ENCODE peak calls at places on chromosomes 1 and 21, in six cellular contexts. E is SK-N-SH, T is left lung, H is cardiac muscle cell, W is PC-3, L is mammary epithelial cell. U is an unnamed sample.

GRCh38 chr1:22189619-22190018 is 46.7 kb upstream of the WNT4 start:
- DNase-seq in E (no peak), T (no peak), H (no peak), W (no peak), L (no peak), U (no peak)

GRCh38 chr1:32364836-32365235 is 2.5 kb downstream of the TSSK3 start:
- DNase-seq in E (no peak), T (peak; percentile 23), H (no peak), W (no peak), L (no peak), U (no peak)

GRCh38 chr21:42558368-42558767 is 44.7 kb downstream of the SLC37A1 start:
- DNase-seq in E (no peak), T (no peak), H (no peak), W (no peak), L (no peak), U (no peak)

GRCh38 chr1:9435854-9436253 is 103.4 kb upstream of the SLC25A33 start:
- DNase-seq in E (no peak), T (no peak), H (no peak), W (no peak), L (no peak), U (no peak)

GRCh38 chr1:36384542-36385409 is 948 bp downstream of the STK40 start:
- DNase-seq in E (peak; percentile 41), T (peak; percentile 94), H (peak; percentile 59), W (peak; percentile 79), L (peak; percentile 78), U (peak; percentile 81)

GRCh38 chr1:59367269-59368006 is 70.5 kb downstream of the FGGY start:
- DNase-seq in E (no peak), T (no peak), H (no peak), W (no peak), L (peak; percentile 62), U (peak; percentile 76)

GRCh38 chr1:30847358-30847972 is 61.1 kb downstream of the SDC3 start:
- DNase-seq in E (no peak), T (peak; percentile 84), H (no peak), W (no peak), L (peak; percentile 85), U (peak; percentile 95)

GRCh38 chr1:57024855-57025254 is 59.0 kb upstream of the C8B start:
- DNase-seq in E (no peak), T (peak; percentile 53), H (no peak), W (no peak), L (no peak), U (peak; percentile 32)

GRCh38 chr1:48203287-48203900 is 19.1 kb upstream of the SLC5A9 start:
- DNase-seq in E (peak; percentile 61), T (no peak), H (peak; percentile 49), W (peak; percentile 77), L (peak; percentile 48), U (no peak)

GRCh38 chr1:79497193-79497773 is 490.8 kb upstream of the ADGRL4 start:
- DNase-seq in E (peak; percentile 42), T (no peak), H (peak; percentile 46), W (peak; percentile 66), L (peak; percentile 6), U (no peak)

GRCh38 chr1:184512724-184513123 is 125.9 kb downstream of the C1orf21 start:
- DNase-seq in E (no peak), T (peak; percentile 44), H (no peak), W (no peak), L (no peak), U (no peak)
- H3K27ac ChIP-seq in E (no peak overlapping the region), T (no peak overlapping the region), H (no peak overlapping the region), W (no peak overlapping the region), L (no peak overlapping the region), U (no peak overlapping the region)

DNA sequence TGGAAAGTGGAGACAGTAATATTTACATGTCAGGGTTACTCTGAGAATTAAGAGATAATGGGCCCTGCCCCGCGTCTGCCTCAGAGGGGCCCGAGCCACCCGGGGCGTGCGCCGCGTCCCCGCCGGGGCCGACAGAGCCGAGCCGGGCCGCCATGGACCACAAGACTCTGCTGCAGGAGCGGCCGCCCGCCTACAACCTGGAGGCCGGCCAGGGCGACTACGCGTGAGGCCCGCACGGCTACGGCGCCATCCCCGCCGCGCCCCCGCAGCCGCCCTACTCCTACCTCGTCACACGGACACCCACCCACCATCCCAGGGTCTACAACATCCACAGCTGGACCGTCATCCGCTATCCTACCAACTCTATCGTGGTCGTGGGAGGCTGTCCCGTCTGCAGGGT is 35.1 kb upstream of the LRRC39 start:
- DNase-seq in E (no peak), T (peak; percentile 73), H (no peak), W (no peak), L (no peak), U (peak; percentile 41)
- H3K4me3 ChIP-seq in E (no peak overlapping the region), T (no peak overlapping the region), H (no peak overlapping the region), W (no peak overlapping the region), L (no peak overlapping the region), U (no peak overlapping the region)

GRCh38 chr1:3074297-3074741 is 5.3 kb downstream of the PRDM16 start:
- DNase-seq in E (no peak), T (peak; percentile 67), H (peak; percentile 33), W (no peak), L (no peak), U (no peak)

GRCh38 chr1:3074800-3075199 is 5.8 kb downstream of the PRDM16 start:
- DNase-seq in E (no peak), T (peak; percentile 77), H (no peak), W (no peak), L (no peak), U (peak; percentile 42)

GRCh38 chr1:3072948-3073519 is 4.0 kb downstream of the PRDM16 start:
- DNase-seq in E (no peak), T (no peak), H (peak; percentile 24), W (no peak), L (no peak), U (peak; percentile 35)

GRCh38 chr1:3072178-3072947 is 3.4 kb downstream of the PRDM16 start:
- DNase-seq in E (no peak), T (peak; percentile 76), H (peak; percentile 45), W (no peak), L (no peak), U (peak; percentile 45)

GRCh38 chr1:3073520-3074296 is 4.7 kb downstream of the PRDM16 start:
- DNase-seq in E (no peak), T (peak; percentile 77), H (peak; percentile 49), W (no peak), L (no peak), U (peak; percentile 47)
- H3K27me3 ChIP-seq in E (peaks cover 69% of the 10 kb centered on the region), T (peaks cover 97% of the 10 kb centered on the region), H (peaks cover 54% of the 10 kb centered on the region), W (peaks cover 80% of the 10 kb centered on the region), L (peaks cover 20% of the 10 kb centered on the region), U (no peaks in the 10 kb centered on the region)

DNA sequence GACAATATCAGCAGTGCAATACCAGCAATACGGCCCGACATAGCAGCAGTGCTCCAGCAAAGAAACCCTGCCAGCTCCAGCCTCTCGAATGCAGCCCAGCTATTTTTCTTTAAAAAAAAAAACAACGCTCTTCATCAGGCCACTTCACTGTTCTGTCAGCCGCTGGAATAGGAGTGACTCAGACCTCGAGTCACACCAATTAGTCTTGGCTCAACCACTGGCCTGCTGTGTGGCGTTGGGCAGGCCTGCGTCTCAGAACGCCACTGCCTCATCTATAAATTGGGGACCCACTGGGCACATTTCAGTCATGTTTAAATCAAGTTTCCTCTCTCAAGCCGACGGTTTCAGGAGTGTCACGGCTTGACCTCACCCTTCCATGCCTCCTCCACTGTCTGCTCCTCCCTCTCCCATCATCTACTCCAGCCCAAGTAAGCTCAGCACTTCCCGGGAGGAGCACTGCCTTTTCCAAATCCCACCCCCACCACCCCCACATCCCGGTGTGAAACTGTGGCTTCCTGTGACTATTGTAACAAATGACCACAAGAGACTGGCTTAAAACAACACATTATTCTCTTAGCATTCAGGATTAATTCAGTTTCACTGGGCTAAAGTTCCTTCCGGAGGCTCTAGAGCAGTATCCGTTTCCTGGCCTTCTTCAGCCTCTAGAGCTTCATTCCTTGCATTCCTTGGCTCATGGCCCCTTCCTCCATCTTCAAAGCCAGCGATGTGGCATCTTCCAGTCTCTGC is 71.9 kb upstream of the EFHD2 start:
- DNase-seq in E (no peak), T (no peak), H (no peak), W (peak; percentile 87), L (peak; percentile 72), U (no peak)
- H3K27ac ChIP-seq in E (no peak overlapping the region), T (no peak overlapping the region), H (no peak overlapping the region), W (peak overlapping the region; percentile 73), L (no peak overlapping the region), U (peak overlapping the region; percentile 83)

DNA sequence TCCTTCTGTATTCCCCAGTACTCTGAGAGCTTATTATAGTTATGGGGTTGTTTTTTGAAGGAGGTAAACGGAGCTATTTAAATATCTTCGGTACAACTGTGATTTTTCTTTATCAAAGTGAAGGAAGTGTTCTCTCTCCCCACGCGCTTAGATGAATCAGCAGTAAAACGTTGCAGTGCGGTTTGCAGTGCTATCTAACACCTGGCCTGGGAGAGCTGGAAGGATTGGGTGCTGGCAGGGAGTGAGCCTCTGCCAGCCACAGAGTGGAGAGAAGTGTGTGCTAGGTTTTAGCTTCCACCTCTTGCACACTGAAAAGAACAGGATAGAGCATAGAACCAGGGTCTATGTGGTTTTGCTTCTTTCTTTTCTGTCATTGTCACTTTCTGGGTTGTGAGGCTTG is 165.9 kb downstream of the SDCCAG8 start:
- DNase-seq in E (peak; percentile 57), T (peak; percentile 40), H (peak; percentile 41), W (peak; percentile 93), L (no peak), U (peak; percentile 58)
- H3K4me3 ChIP-seq in E (peak overlapping the region; percentile 9), T (no peak overlapping the region), H (no peak overlapping the region), W (peak overlapping the region; percentile 60), L (no peak overlapping the region), U (no peak overlapping the region)

DNA sequence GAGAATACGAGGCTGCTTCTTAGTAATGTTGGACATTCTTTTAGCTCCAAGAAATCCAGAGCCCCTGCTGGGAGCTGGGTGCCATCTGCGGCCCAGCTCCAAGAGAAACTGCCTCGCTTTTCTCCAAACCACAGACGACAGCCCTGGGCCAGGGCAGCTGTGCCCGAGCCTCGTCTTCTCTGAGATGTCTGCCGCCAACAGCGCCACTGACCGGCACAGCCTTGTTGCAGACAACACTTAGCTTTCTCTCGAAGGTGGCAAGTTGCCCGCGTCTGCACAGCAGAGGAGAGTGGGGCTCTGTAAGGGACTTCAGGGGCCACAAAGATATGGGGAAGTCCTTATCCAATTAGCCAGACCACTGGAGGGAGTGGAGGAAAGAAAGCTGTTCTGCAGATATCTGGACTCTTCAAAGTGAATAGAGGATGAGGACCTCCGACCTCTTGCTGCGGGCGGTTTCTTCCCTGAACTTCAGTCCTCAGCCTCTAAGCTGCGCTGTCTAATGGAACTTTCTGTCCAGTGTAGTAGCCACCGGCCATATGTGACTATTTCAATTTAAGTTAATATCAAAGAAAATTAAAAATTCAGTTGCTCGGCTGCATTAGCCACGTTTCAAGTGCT is 63.9 kb upstream of the DISP3 start:
- DNase-seq in E (no peak), T (no peak), H (no peak), W (no peak), L (no peak), U (no peak)
- H3K27me3 ChIP-seq in E (no peaks in the 10 kb centered on the region), T (peaks cover 45% of the 10 kb centered on the region), H (no peaks in the 10 kb centered on the region), W (peaks cover 48% of the 10 kb centered on the region), L (peaks cover 4% of the 10 kb centered on the region), U (no peaks in the 10 kb centered on the region)